ENCODE peak calls at places on chromosome 20, in seven cellular contexts. S is heart right ventricle, J is BJ, K is Peyer's patch, Z is A549, B is PC-3, A is CD14-positive monocyte. G is an unnamed sample.

GRCh38 chr20:47440857-47441773 is 60.6 kb upstream of the NCOA3 start:
- DNase-seq in S (no peak), J (no peak), K (no peak), Z (peak), B (peak), A (no peak), G (no peak)

GRCh38 chr20:54000262-54000661 is 70.1 kb downstream of the BCAS1 start:
- DNase-seq in S (no peak), J (no peak), K (no peak), Z (no peak), B (no peak), A (no peak), G (no peak)

GRCh38 chr20:17226410-17227198 is at the start of gene PCSK2:
- DNase-seq in S (peak), J (no peak), K (no peak), Z (peak), B (no peak), A (no peak), G (no peak)

GRCh38 chr20:63926298-63926697 is 29.9 kb downstream of the UCKL1 start:
- DNase-seq in S (no peak), J (no peak), K (no peak), Z (no peak), B (no peak), A (no peak), G (no peak)

GRCh38 chr20:52150440-52151258 is 40.9 kb downstream of the ZFP64 start:
- DNase-seq in S (peak), J (peak), K (no peak), Z (peak), B (peak), A (no peak), G (no peak)

GRCh38 chr20:49507741-49508434 is 25.4 kb upstream of the KCNB1 start:
- DNase-seq in S (no peak), J (no peak), K (no peak), Z (no peak), B (no peak), A (no peak), G (no peak)

GRCh38 chr20:6730929-6731328 is 36.6 kb upstream of the BMP2 start:
- DNase-seq in S (no peak), J (no peak), K (no peak), Z (no peak), B (no peak), A (no peak), G (no peak)

GRCh38 chr20:40054311-40054710 is 634.7 kb downstream of the MAFB start:
- DNase-seq in S (no peak), J (no peak), K (no peak), Z (no peak), B (no peak), A (no peak), G (no peak)

GRCh38 chr20:34364013-34364382 is 925 bp downstream of the ITCH start:
- DNase-seq in S (peak), J (no peak), K (no peak), Z (no peak), B (peak), A (no peak), G (no peak)

GRCh38 chr20:31706607-31707257 is 15.9 kb downstream of the BCL2L1 start:
- DNase-seq in S (no peak), J (no peak), K (no peak), Z (no peak), B (peak), A (no peak), G (no peak)

GRCh38 chr20:50385733-50386640 is 124.2 kb upstream of the PTPN1 start:
- DNase-seq in S (no peak), J (no peak), K (peak), Z (no peak), B (no peak), A (no peak), G (no peak)

GRCh38 chr20:1718604-1719384 is 61.2 kb upstream of the SIRPG start:
- DNase-seq in S (no peak), J (peak), K (no peak), Z (no peak), B (peak), A (no peak), G (no peak)

GRCh38 chr20:24362080-24362479 is 107.3 kb upstream of the SYNDIG1 start:
- DNase-seq in S (no peak), J (no peak), K (no peak), Z (no peak), B (no peak), A (no peak), G (no peak)

GRCh38 chr20:24363031-24363430 is 106.4 kb upstream of the SYNDIG1 start:
- DNase-seq in S (no peak), J (no peak), K (no peak), Z (no peak), B (no peak), A (no peak), G (no peak)

GRCh38 chr20:24366605-24367004 is 102.8 kb upstream of the SYNDIG1 start:
- DNase-seq in S (no peak), J (no peak), K (no peak), Z (no peak), B (no peak), A (no peak), G (no peak)

GRCh38 chr20:24365685-24366084 is 103.7 kb upstream of the SYNDIG1 start:
- DNase-seq in S (no peak), J (no peak), K (no peak), Z (no peak), B (no peak), A (no peak), G (no peak)

DNA sequence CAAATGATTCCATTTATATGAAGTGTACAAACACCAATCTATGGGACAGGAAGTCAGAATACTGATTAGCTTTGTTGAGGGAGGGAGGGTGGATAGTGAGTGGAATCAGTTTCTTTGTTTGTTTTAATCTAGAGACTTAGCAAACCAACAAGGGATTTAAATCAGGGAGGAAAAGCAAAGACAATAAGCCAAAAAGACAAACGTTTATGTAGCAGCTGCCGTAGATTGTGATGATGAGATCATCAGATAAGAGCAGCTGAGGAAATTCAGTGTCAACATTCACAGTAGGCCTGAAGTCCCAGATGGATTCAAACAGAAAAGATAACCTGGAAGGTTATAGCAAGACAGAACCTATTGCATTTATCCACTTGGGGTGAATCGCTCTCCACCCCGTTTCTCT is 105.0 kb upstream of the SYNDIG1 start:
- DNase-seq in S (no peak), J (no peak), K (no peak), Z (no peak), B (no peak), A (no peak), G (no peak)
- TF ChIP-seq CTCF in S (no peak), J (no peak), K (no peak), Z (no peak), B (no peak), A (no peak), G (no peak)

GRCh38 chr20:14948416-14948815 is 611.0 kb upstream of the FLRT3 start:
- DNase-seq in S (no peak), J (no peak), K (no peak), Z (no peak), B (peak), A (no peak), G (no peak)
- TF ChIP-seq CTCF in S (no peak), J (no peak), K (no peak), Z (no peak), B (peak), A (no peak), G (peak)

GRCh38 chr20:44733341-44734069 is 12.2 kb upstream of the KCNK15 start:
- DNase-seq in S (peak), J (no peak), K (peak), Z (peak), B (peak), A (no peak), G (no peak)

GRCh38 chr20:44736170-44737021 is 9.3 kb upstream of the KCNK15 start:
- DNase-seq in S (peak), J (no peak), K (peak), Z (peak), B (peak), A (no peak), G (no peak)

GRCh38 chr20:44737116-44737515 is 8.5 kb upstream of the KCNK15 start:
- DNase-seq in S (no peak), J (no peak), K (no peak), Z (no peak), B (no peak), A (no peak), G (no peak)

GRCh38 chr20:44735816-44736169 is 9.9 kb upstream of the KCNK15 start:
- DNase-seq in S (no peak), J (no peak), K (no peak), Z (no peak), B (no peak), A (no peak), G (no peak)

DNA sequence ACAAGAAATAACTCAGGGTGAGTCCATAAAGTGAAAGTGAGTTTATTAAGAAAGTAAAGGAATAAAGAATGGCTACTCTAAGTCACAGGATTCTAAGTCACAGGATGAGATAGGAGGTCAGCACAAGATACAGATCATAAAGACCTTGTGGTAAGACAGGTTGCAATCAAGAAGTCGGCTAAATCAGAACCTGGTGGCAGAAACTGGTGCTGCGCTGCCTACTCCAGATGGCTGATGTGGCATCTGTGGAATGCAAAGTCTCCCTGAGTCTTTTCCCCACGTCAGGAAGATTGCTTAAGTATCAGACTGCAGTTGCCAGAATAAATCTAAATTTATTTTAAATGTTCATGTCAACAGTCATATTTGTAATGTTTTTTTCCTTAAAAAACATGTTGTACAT is 10.7 kb upstream of the KCNK15 start:
- DNase-seq in S (no peak), J (no peak), K (no peak), Z (peak), B (peak), A (no peak), G (no peak)
- TF ChIP-seq CTCF in S (no peak), J (peak), K (no peak), Z (no peak), B (peak), A (no peak), G (peak)

GRCh38 chr20:8876381-8876780 is 192.5 kb upstream of the PLCB4 start:
- DNase-seq in S (no peak), J (no peak), K (no peak), Z (no peak), B (no peak), A (no peak), G (no peak)

GRCh38 chr20:8875586-8875985 is 193.3 kb upstream of the PLCB4 start:
- DNase-seq in S (no peak), J (no peak), K (no peak), Z (no peak), B (peak), A (no peak), G (no peak)

GRCh38 chr20:8879669-8880068 is 189.2 kb upstream of the PLCB4 start:
- DNase-seq in S (no peak), J (no peak), K (no peak), Z (no peak), B (no peak), A (no peak), G (no peak)

GRCh38 chr20:8877294-8877693 is 191.6 kb upstream of the PLCB4 start:
- DNase-seq in S (no peak), J (no peak), K (no peak), Z (no peak), B (no peak), A (no peak), G (no peak)

GRCh38 chr20:8880085-8880853 is 188.6 kb upstream of the PLCB4 start:
- DNase-seq in S (no peak), J (no peak), K (no peak), Z (no peak), B (no peak), A (no peak), G (no peak)
- TF ChIP-seq CTCF in S (no peak), J (no peak), K (no peak), Z (no peak), B (no peak), A (no peak), G (no peak)

GRCh38 chr20:37915800-37916570 is 13.1 kb downstream of the VSTM2L start:
- DNase-seq in S (no peak), J (no peak), K (no peak), Z (no peak), B (no peak), A (no peak), G (no peak)

GRCh38 chr20:37913563-37914366 is 10.8 kb downstream of the VSTM2L start:
- DNase-seq in S (no peak), J (no peak), K (no peak), Z (no peak), B (no peak), A (no peak), G (no peak)

GRCh38 chr20:37914367-37914671 is 11.4 kb downstream of the VSTM2L start:
- DNase-seq in S (no peak), J (no peak), K (no peak), Z (no peak), B (no peak), A (no peak), G (no peak)

GRCh38 chr20:37915434-37915787 is 12.5 kb downstream of the VSTM2L start:
- DNase-seq in S (no peak), J (no peak), K (no peak), Z (no peak), B (no peak), A (no peak), G (no peak)

DNA sequence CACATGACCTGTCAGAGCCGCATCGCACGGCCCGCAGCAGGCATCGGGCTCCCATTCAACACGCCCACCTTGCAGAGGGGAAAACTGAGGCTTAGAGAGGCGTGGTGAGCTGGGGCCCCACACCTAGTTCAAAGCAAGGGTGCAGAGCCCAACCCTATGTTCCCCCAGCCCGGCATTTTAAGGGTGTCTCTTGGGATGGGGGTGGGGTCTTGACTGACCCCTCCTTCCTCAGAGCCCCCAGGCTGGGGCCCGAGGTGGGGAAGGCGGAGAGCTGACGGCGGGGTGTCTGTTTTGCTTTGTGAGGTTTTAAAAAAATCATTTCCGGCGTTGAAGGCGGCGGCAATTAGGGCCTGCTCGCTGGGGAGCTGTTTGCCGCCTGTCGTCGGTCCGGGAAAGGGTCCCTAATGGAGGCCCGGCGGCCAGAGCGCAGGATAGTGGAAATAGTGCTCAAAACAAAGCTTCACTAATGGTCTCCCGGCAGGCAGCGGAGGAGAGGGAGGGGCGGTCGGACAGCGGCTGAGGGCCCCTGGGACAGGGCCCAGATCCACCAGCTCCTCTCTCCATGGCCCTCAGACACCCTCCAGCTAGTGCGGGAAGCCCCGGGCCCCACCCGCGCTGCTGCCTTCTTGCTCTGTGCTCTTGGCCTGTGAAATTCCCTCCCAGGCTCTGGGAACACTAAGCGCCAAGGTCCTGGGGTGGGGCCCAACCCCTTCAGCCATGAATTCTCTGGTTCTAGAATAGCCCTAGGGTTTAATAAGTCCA is 11.9 kb downstream of the VSTM2L start:
- DNase-seq in S (no peak), J (no peak), K (no peak), Z (no peak), B (no peak), A (no peak), G (no peak)
- TF ChIP-seq CTCF in S (no peak), J (peak), K (no peak), Z (no peak), B (no peak), A (no peak), G (peak)

GRCh38 chr20:23178806-23179205 is 92.7 kb upstream of the CD93 start:
- DNase-seq in S (peak), J (no peak), K (no peak), Z (no peak), B (no peak), A (no peak), G (no peak)
- TF ChIP-seq CTCF in S (peak), J (no peak), K (peak), Z (no peak), B (no peak), A (no peak), G (no peak)